ENCODE peak calls at places on chromosomes 5 and 9, in eight cellular contexts. P, U, K, W, N, I, R and Q are unnamed samples.

GRCh38 chr9:116191757-116192415 is 38.3 kb downstream of the PAPPA start:
- DNase-seq in P (no peak), U (no peak), K (no peak), W (no peak), N (no peak), I (no peak), R (no peak), Q (no peak)

GRCh38 chr9:27888661-27889295 is 315.5 kb upstream of the C9orf72 start:
- DNase-seq in P (no peak), U (no peak), K (no peak), W (no peak), N (no peak), I (peak), R (no peak), Q (no peak)

GRCh38 chr9:72903103-72903502 is 49.8 kb downstream of the ALDH1A1 start:
- DNase-seq in P (no peak), U (no peak), K (no peak), W (no peak), N (no peak), I (no peak), R (no peak), Q (no peak)

GRCh38 chr5:180344393-180344999 is 8.6 kb downstream of the GFPT2 start:
- DNase-seq in P (no peak), U (no peak), K (no peak), W (no peak), N (no peak), I (no peak), R (no peak), Q (no peak)

GRCh38 chr5:153617190-153617589 is 126.7 kb downstream of the GRIA1 start:
- DNase-seq in P (no peak), U (no peak), K (no peak), W (no peak), N (no peak), I (no peak), R (no peak), Q (no peak)

GRCh38 chr9:36765468-36766341 is 193.0 kb downstream of the MELK start:
- DNase-seq in P (peak), U (peak), K (peak), W (peak), N (peak), I (peak), R (peak), Q (peak)

GRCh38 chr9:85053206-85053605 is 383.7 kb downstream of the NTRK2 start:
- DNase-seq in P (no peak), U (no peak), K (no peak), W (no peak), N (no peak), I (no peak), R (no peak), Q (no peak)

GRCh38 chr9:27117489-27118135 is 8.6 kb downstream of the TEK start:
- DNase-seq in P (peak), U (peak), K (no peak), W (peak), N (peak), I (no peak), R (no peak), Q (peak)

GRCh38 chr9:91908293-91908623 is 41.8 kb downstream of the ROR2 start:
- DNase-seq in P (no peak), U (no peak), K (no peak), W (no peak), N (no peak), I (no peak), R (no peak), Q (no peak)

GRCh38 chr9:119963258-119963797 is 594.1 kb upstream of the BRINP1 start:
- DNase-seq in P (no peak), U (no peak), K (peak), W (no peak), N (peak), I (no peak), R (no peak), Q (no peak)

GRCh38 chr5:61768692-61769281 is 436.7 kb downstream of the ZSWIM6 start:
- DNase-seq in P (no peak), U (no peak), K (peak), W (no peak), N (no peak), I (peak), R (no peak), Q (no peak)

GRCh38 chr9:104993291-104993963 is 65.5 kb upstream of the ABCA1 start:
- DNase-seq in P (peak), U (peak), K (peak), W (peak), N (peak), I (peak), R (no peak), Q (peak)

GRCh38 chr5:131795879-131796792 is 681 bp downstream of the FNIP1 start:
- DNase-seq in P (peak), U (peak), K (no peak), W (peak), N (peak), I (peak), R (no peak), Q (peak)